ENCODE peak calls at places on chromosome 13, in six cellular contexts. One of them, this sample, is unnamed.

GRCh38 chr13:20553309-20553708 is 13.6 kb upstream of the IFT88 start:
- DNase-seq in Caco-2: no peak
- DNase-seq in spleen: no peak
- DNase-seq in astrocyte of the cerebellum: no peak
- DNase-seq in thoracic aorta: no peak
- DNase-seq in left lung: no peak
- DNase-seq in this sample: no peak

GRCh38 chr13:74210693-74211393 is 76.6 kb upstream of the KLF12 start:
- DNase-seq in Caco-2: no peak
- DNase-seq in spleen: no peak
- DNase-seq in astrocyte of the cerebellum: peak; percentile 55
- DNase-seq in thoracic aorta: peak; percentile 32
- DNase-seq in left lung: no peak
- DNase-seq in this sample: no peak

GRCh38 chr13:110775576-110775975 is 62.1 kb downstream of the ING1 start:
- DNase-seq in Caco-2: no peak
- DNase-seq in spleen: no peak
- DNase-seq in astrocyte of the cerebellum: no peak
- DNase-seq in thoracic aorta: no peak
- DNase-seq in left lung: no peak
- DNase-seq in this sample: no peak

GRCh38 chr13:109919715-109920375 is 133.5 kb upstream of the IRS2 start:
- DNase-seq in Caco-2: no peak
- DNase-seq in spleen: no peak
- DNase-seq in astrocyte of the cerebellum: no peak
- DNase-seq in thoracic aorta: no peak
- DNase-seq in left lung: no peak
- DNase-seq in this sample: no peak

GRCh38 chr13:29830000-29830399 is 20.4 kb downstream of the UBL3 start:
- DNase-seq in Caco-2: no peak
- DNase-seq in spleen: no peak
- DNase-seq in astrocyte of the cerebellum: no peak
- DNase-seq in thoracic aorta: no peak
- DNase-seq in left lung: no peak
- DNase-seq in this sample: no peak

GRCh38 chr13:19864018-19864338 is 529 bp upstream of the ZMYM5 start:
- DNase-seq in Caco-2: peak; percentile 79
- DNase-seq in spleen: no peak
- DNase-seq in astrocyte of the cerebellum: no peak
- DNase-seq in thoracic aorta: no peak
- DNase-seq in left lung: peak; percentile 84
- DNase-seq in this sample: peak; percentile 65

GRCh38 chr13:100526299-100527030 is 62.1 kb downstream of the GGACT start:
- DNase-seq in Caco-2: no peak
- DNase-seq in spleen: no peak
- DNase-seq in astrocyte of the cerebellum: no peak
- DNase-seq in thoracic aorta: no peak
- DNase-seq in left lung: no peak
- DNase-seq in this sample: no peak

GRCh38 chr13:110400786-110401533 is 93.9 kb downstream of the COL4A2 start:
- DNase-seq in Caco-2: no peak
- DNase-seq in spleen: no peak
- DNase-seq in astrocyte of the cerebellum: no peak
- DNase-seq in thoracic aorta: no peak
- DNase-seq in left lung: no peak
- DNase-seq in this sample: no peak

GRCh38 chr13:43325636-43326035 is 302.2 kb downstream of the DNAJC15 start:
- DNase-seq in Caco-2: no peak
- DNase-seq in spleen: no peak
- DNase-seq in astrocyte of the cerebellum: no peak
- DNase-seq in thoracic aorta: no peak
- DNase-seq in left lung: no peak
- DNase-seq in this sample: no peak

GRCh38 chr13:28245465-28245864 is 107.1 kb downstream of the PAN3 start:
- DNase-seq in Caco-2: no peak
- DNase-seq in spleen: no peak
- DNase-seq in astrocyte of the cerebellum: no peak
- DNase-seq in thoracic aorta: no peak
- DNase-seq in left lung: no peak
- DNase-seq in this sample: no peak

GRCh38 chr13:21501709-21502108 is 42.6 kb upstream of the ZDHHC20 start:
- DNase-seq in Caco-2: no peak
- DNase-seq in spleen: no peak
- DNase-seq in astrocyte of the cerebellum: no peak
- DNase-seq in thoracic aorta: no peak
- DNase-seq in left lung: no peak
- DNase-seq in this sample: no peak

GRCh38 chr13:97298816-97299215 is 76.7 kb downstream of the MBNL2 start:
- DNase-seq in Caco-2: no peak
- DNase-seq in spleen: no peak
- DNase-seq in astrocyte of the cerebellum: no peak
- DNase-seq in thoracic aorta: no peak
- DNase-seq in left lung: no peak
- DNase-seq in this sample: no peak

GRCh38 chr13:79231887-79232286 is 174.2 kb downstream of the RBM26 start:
- DNase-seq in Caco-2: no peak
- DNase-seq in spleen: no peak
- DNase-seq in astrocyte of the cerebellum: no peak
- DNase-seq in thoracic aorta: no peak
- DNase-seq in left lung: no peak
- DNase-seq in this sample: no peak

GRCh38 chr13:42574011-42574410 is at the start of gene TNFSF11:
- DNase-seq in Caco-2: no peak
- DNase-seq in spleen: no peak
- DNase-seq in astrocyte of the cerebellum: no peak
- DNase-seq in thoracic aorta: no peak
- DNase-seq in left lung: no peak
- DNase-seq in this sample: no peak

GRCh38 chr13:64239372-64239771 is 2823.7 kb upstream of the PCDH20 start:
- DNase-seq in Caco-2: no peak
- DNase-seq in spleen: no peak
- DNase-seq in astrocyte of the cerebellum: peak; percentile 42
- DNase-seq in thoracic aorta: no peak
- DNase-seq in left lung: no peak
- DNase-seq in this sample: no peak

GRCh38 chr13:87671824-87672603 is 843 bp downstream of the SLITRK5 start:
- DNase-seq in Caco-2: no peak
- DNase-seq in spleen: peak; percentile 71
- DNase-seq in astrocyte of the cerebellum: no peak
- DNase-seq in thoracic aorta: no peak
- DNase-seq in left lung: no peak
- DNase-seq in this sample: no peak

GRCh38 chr13:79404985-79405384 is 1.1 kb downstream of the RBM26 start:
- DNase-seq in Caco-2: no peak
- DNase-seq in spleen: no peak
- DNase-seq in astrocyte of the cerebellum: no peak
- DNase-seq in thoracic aorta: no peak
- DNase-seq in left lung: no peak
- DNase-seq in this sample: no peak

GRCh38 chr13:19605161-19605955 is 28.1 kb upstream of the MPHOSPH8 start:
- DNase-seq in Caco-2: no peak
- DNase-seq in spleen: no peak
- DNase-seq in astrocyte of the cerebellum: peak; percentile 19
- DNase-seq in thoracic aorta: no peak
- DNase-seq in left lung: no peak
- DNase-seq in this sample: no peak

GRCh38 chr13:74062933-74063332 is 71.3 kb downstream of the KLF12 start:
- DNase-seq in Caco-2: no peak
- DNase-seq in spleen: peak; percentile 78
- DNase-seq in astrocyte of the cerebellum: no peak
- DNase-seq in thoracic aorta: peak; percentile 27
- DNase-seq in left lung: no peak
- DNase-seq in this sample: no peak

GRCh38 chr13:26721251-26721939 is 39.2 kb downstream of the GPR12 start:
- DNase-seq in Caco-2: no peak
- DNase-seq in spleen: peak; percentile 86
- DNase-seq in astrocyte of the cerebellum: no peak
- DNase-seq in thoracic aorta: no peak
- DNase-seq in left lung: no peak
- DNase-seq in this sample: peak; percentile 33

GRCh38 chr13:97250560-97250959 is 28.4 kb downstream of the MBNL2 start:
- DNase-seq in Caco-2: no peak
- DNase-seq in spleen: no peak
- DNase-seq in astrocyte of the cerebellum: no peak
- DNase-seq in thoracic aorta: no peak
- DNase-seq in left lung: no peak
- DNase-seq in this sample: no peak

GRCh38 chr13:109764474-109765292 is 21.7 kb downstream of the IRS2 start:
- DNase-seq in Caco-2: no peak
- DNase-seq in spleen: no peak
- DNase-seq in astrocyte of the cerebellum: no peak
- DNase-seq in thoracic aorta: no peak
- DNase-seq in left lung: no peak
- DNase-seq in this sample: no peak

GRCh38 chr13:110912651-110913051 is 2.2 kb downstream of the ANKRD10 start:
- DNase-seq in Caco-2: no peak
- DNase-seq in spleen: peak; percentile 64
- DNase-seq in astrocyte of the cerebellum: no peak
- DNase-seq in thoracic aorta: no peak
- DNase-seq in left lung: no peak
- DNase-seq in this sample: no peak

GRCh38 chr13:51283361-51283760 is 56.1 kb upstream of the SERPINE3 start:
- DNase-seq in Caco-2: no peak
- DNase-seq in spleen: no peak
- DNase-seq in astrocyte of the cerebellum: no peak
- DNase-seq in thoracic aorta: no peak
- DNase-seq in left lung: no peak
- DNase-seq in this sample: no peak

GRCh38 chr13:110109910-110110309 is 197.0 kb downstream of the COL4A1 start:
- DNase-seq in Caco-2: no peak
- DNase-seq in spleen: no peak
- DNase-seq in astrocyte of the cerebellum: peak; percentile 67
- DNase-seq in thoracic aorta: peak; percentile 38
- DNase-seq in left lung: peak; percentile 63
- DNase-seq in this sample: no peak

GRCh38 chr13:33394294-33394932 is 108.9 kb upstream of the STARD13 start:
- DNase-seq in Caco-2: no peak
- DNase-seq in spleen: no peak
- DNase-seq in astrocyte of the cerebellum: no peak
- DNase-seq in thoracic aorta: no peak
- DNase-seq in left lung: no peak
- DNase-seq in this sample: no peak

GRCh38 chr13:45705936-45706335 is 3.8 kb downstream of the CBY2 start:
- DNase-seq in Caco-2: no peak
- DNase-seq in spleen: no peak
- DNase-seq in astrocyte of the cerebellum: no peak
- DNase-seq in thoracic aorta: no peak
- DNase-seq in left lung: no peak
- DNase-seq in this sample: no peak

GRCh38 chr13:65724261-65724660 is 1505.9 kb downstream of the PCDH9 start:
- DNase-seq in Caco-2: no peak
- DNase-seq in spleen: no peak
- DNase-seq in astrocyte of the cerebellum: peak; percentile 57
- DNase-seq in thoracic aorta: no peak
- DNase-seq in left lung: no peak
- DNase-seq in this sample: no peak

DNA sequence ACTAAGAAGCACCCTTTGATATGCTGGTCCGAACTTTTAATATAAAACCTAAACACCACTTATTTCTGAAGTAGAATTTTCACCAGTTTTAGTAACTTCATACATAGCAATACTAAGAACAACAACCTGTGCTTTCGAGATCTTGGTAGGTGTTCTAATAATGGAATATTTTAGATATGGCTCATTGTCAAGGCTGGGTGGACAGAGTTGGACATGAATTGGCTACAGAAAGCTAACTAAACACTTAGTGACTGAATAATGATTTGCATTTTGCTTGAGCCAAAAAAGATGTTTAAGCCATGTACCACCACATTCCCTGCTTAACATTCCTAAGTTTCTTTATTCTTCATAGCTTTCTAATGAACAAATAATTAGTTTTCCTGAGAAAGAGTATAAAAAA is 344.3 kb upstream of the SGCG start:
- DNase-seq in Caco-2: no peak
- DNase-seq in spleen: no peak
- DNase-seq in astrocyte of the cerebellum: no peak
- DNase-seq in thoracic aorta: no peak
- DNase-seq in left lung: no peak
- DNase-seq in this sample: no peak
- TF ChIP-seq CTCF in Caco-2: no peak
- TF ChIP-seq CTCF in spleen: no peak
- TF ChIP-seq CTCF in astrocyte of the cerebellum: no peak
- TF ChIP-seq CTCF in thoracic aorta: no peak
- TF ChIP-seq CTCF in left lung: no peak
- TF ChIP-seq CTCF in this sample: no peak

DNA sequence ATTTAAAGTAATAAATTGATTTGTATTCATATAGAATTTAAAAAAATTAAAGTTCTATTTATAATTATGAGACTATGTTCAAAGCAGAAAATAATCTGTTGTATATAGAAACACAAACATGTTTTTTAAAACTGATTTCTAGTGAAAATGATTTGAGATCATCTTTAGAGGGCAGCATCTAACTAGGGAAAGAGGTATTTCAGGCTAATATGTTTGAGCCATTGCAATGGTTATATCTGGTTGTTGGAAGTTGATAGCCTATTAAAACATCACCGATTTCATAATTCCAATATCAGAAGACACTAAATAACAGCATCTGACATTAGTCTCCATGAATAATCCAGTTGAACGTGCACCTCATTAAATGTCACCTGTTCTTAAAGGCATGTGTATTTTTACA is 79.8 kb upstream of the SLITRK6 start:
- DNase-seq in Caco-2: no peak
- DNase-seq in spleen: no peak
- DNase-seq in astrocyte of the cerebellum: no peak
- DNase-seq in thoracic aorta: no peak
- DNase-seq in left lung: no peak
- DNase-seq in this sample: no peak
- TF ChIP-seq CTCF in Caco-2: no peak
- TF ChIP-seq CTCF in spleen: no peak
- TF ChIP-seq CTCF in astrocyte of the cerebellum: no peak
- TF ChIP-seq CTCF in thoracic aorta: no peak
- TF ChIP-seq CTCF in left lung: no peak
- TF ChIP-seq CTCF in this sample: no peak

DNA sequence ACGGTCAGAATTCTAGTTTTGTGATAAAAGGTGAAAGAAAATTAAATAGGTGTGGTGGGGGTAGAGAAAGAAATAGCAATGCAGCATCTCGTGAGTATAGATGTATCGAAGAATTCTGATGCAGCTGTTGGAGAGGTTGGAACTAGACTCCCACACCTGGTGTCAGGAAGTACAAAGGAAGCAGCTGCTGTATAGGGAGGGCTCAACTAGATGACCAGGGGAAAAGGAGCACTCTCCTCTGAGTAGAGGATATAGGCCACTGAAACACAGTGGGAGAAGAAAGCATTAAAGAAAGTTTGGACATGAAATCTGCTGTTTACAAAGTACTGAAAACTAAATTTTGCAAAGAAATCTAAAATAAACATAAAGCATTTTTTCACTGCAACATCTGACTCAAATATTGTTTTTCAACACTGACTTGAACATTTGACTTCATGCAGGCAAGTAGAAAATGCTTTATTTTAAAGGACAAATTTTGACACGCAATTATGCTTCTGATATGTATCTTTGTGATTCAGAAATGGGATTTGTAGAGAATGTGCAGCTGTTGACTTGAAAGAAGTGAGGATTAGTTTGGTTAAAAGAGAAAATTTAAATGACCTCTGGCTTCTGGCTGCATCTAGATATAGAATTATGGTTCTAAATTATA is 82.2 kb downstream of the MIPEP start:
- DNase-seq in Caco-2: no peak
- DNase-seq in spleen: no peak
- DNase-seq in astrocyte of the cerebellum: no peak
- DNase-seq in thoracic aorta: no peak
- DNase-seq in left lung: no peak
- DNase-seq in this sample: no peak
- TF ChIP-seq CTCF in Caco-2: no peak
- TF ChIP-seq CTCF in spleen: no peak
- TF ChIP-seq CTCF in astrocyte of the cerebellum: no peak
- TF ChIP-seq CTCF in thoracic aorta: no peak
- TF ChIP-seq CTCF in left lung: no peak
- TF ChIP-seq CTCF in this sample: no peak

GRCh38 chr13:99269627-99270252 is 11.6 kb upstream of the GPR18 start:
- DNase-seq in Caco-2: peak; percentile 15
- DNase-seq in spleen: no peak
- DNase-seq in astrocyte of the cerebellum: peak; percentile 49
- DNase-seq in thoracic aorta: no peak
- DNase-seq in left lung: no peak
- DNase-seq in this sample: no peak
- TF ChIP-seq CTCF in Caco-2: peak; percentile 58
- TF ChIP-seq CTCF in spleen: peak; percentile 91
- TF ChIP-seq CTCF in astrocyte of the cerebellum: peak; percentile 75
- TF ChIP-seq CTCF in thoracic aorta: peak; percentile 47
- TF ChIP-seq CTCF in left lung: peak; percentile 75
- TF ChIP-seq CTCF in this sample: peak; percentile 91